ENCODE peak calls at places on chromosomes 6 and 20, in nine cellular contexts. One of them, this sample, is unnamed.

GRCh38 chr6:26159417-26160273 is 72.4 kb downstream of the HFE start:
- DNase-seq in SK-N-MC: no peak
- DNase-seq in stomach: no peak
- DNase-seq in SK-N-SH: no peak
- DNase-seq in endothelial cell of umbilical vein: peak; percentile 42
- DNase-seq in esophagus muscularis mucosa: no peak
- DNase-seq in Panc1: no peak
- DNase-seq in K562: peak; percentile 37
- DNase-seq in transverse colon: no peak
- DNase-seq in this sample: no peak

GRCh38 chr6:128508588-128509296 is 11.7 kb downstream of the PTPRK start:
- DNase-seq in transverse colon: no peak
- DNase-seq in esophagus muscularis mucosa: no peak
- DNase-seq in endothelial cell of umbilical vein: peak; percentile 92
- DNase-seq in SK-N-SH: no peak
- DNase-seq in K562: no peak
- DNase-seq in SK-N-MC: no peak
- DNase-seq in Panc1: peak; percentile 82
- DNase-seq in stomach: no peak
- DNase-seq in this sample: no peak

GRCh38 chr6:33904050-33904827 is 100.4 kb upstream of the MLN start:
- DNase-seq in Panc1: no peak
- DNase-seq in stomach: no peak
- DNase-seq in transverse colon: peak; percentile 48
- DNase-seq in SK-N-SH: no peak
- DNase-seq in endothelial cell of umbilical vein: no peak
- DNase-seq in esophagus muscularis mucosa: no peak
- DNase-seq in K562: peak; percentile 91
- DNase-seq in SK-N-MC: no peak
- DNase-seq in this sample: no peak

GRCh38 chr6:170290306-170291128 is at the start of gene DLL1:
- DNase-seq in endothelial cell of umbilical vein: peak; percentile 52
- DNase-seq in SK-N-MC: no peak
- DNase-seq in Panc1: no peak
- DNase-seq in stomach: peak; percentile 57
- DNase-seq in K562: no peak
- DNase-seq in SK-N-SH: peak; percentile 74
- DNase-seq in transverse colon: peak; percentile 40
- DNase-seq in esophagus muscularis mucosa: no peak
- DNase-seq in this sample: peak; percentile 68

GRCh38 chr20:10448270-10449156 is 13.4 kb downstream of the SLX4IP start:
- DNase-seq in K562: no peak
- DNase-seq in esophagus muscularis mucosa: no peak
- DNase-seq in SK-N-MC: no peak
- DNase-seq in stomach: no peak
- DNase-seq in SK-N-SH: no peak
- DNase-seq in endothelial cell of umbilical vein: no peak
- DNase-seq in transverse colon: no peak
- DNase-seq in Panc1: no peak
- DNase-seq in this sample: no peak

GRCh38 chr6:46129301-46129633 is 522 bp upstream of the ENPP4 start:
- DNase-seq in SK-N-SH: no peak
- DNase-seq in stomach: no peak
- DNase-seq in esophagus muscularis mucosa: no peak
- DNase-seq in Panc1: no peak
- DNase-seq in K562: no peak
- DNase-seq in transverse colon: no peak
- DNase-seq in endothelial cell of umbilical vein: no peak
- DNase-seq in SK-N-MC: no peak
- DNase-seq in this sample: no peak

GRCh38 chr6:138590796-138591709 is 91.8 kb upstream of the NHSL1 start:
- DNase-seq in stomach: peak; percentile 77
- DNase-seq in transverse colon: peak; percentile 74
- DNase-seq in SK-N-MC: no peak
- DNase-seq in SK-N-SH: peak; percentile 51
- DNase-seq in endothelial cell of umbilical vein: peak; percentile 75
- DNase-seq in esophagus muscularis mucosa: no peak
- DNase-seq in Panc1: peak; percentile 61
- DNase-seq in K562: peak; percentile 72
- DNase-seq in this sample: peak; percentile 74

GRCh38 chr20:37647946-37648345 is 45.9 kb upstream of the CTNNBL1 start:
- DNase-seq in Panc1: no peak
- DNase-seq in SK-N-MC: no peak
- DNase-seq in transverse colon: no peak
- DNase-seq in K562: no peak
- DNase-seq in SK-N-SH: no peak
- DNase-seq in esophagus muscularis mucosa: no peak
- DNase-seq in stomach: no peak
- DNase-seq in endothelial cell of umbilical vein: no peak
- DNase-seq in this sample: no peak

GRCh38 chr20:40959325-40960092 is 69.1 kb upstream of the TOP1 start:
- DNase-seq in Panc1: no peak
- DNase-seq in SK-N-MC: no peak
- DNase-seq in transverse colon: no peak
- DNase-seq in endothelial cell of umbilical vein: no peak
- DNase-seq in stomach: peak; percentile 3
- DNase-seq in esophagus muscularis mucosa: peak; percentile 47
- DNase-seq in SK-N-SH: no peak
- DNase-seq in K562: no peak
- DNase-seq in this sample: peak; percentile 22

GRCh38 chr6:5367510-5367909 is 106.2 kb downstream of the FARS2 start:
- DNase-seq in SK-N-SH: no peak
- DNase-seq in endothelial cell of umbilical vein: no peak
- DNase-seq in Panc1: no peak
- DNase-seq in esophagus muscularis mucosa: no peak
- DNase-seq in transverse colon: no peak
- DNase-seq in SK-N-MC: no peak
- DNase-seq in stomach: no peak
- DNase-seq in K562: no peak
- DNase-seq in this sample: no peak

GRCh38 chr20:46398963-46399362 is 7.5 kb downstream of the ELMO2 start:
- DNase-seq in transverse colon: no peak
- DNase-seq in SK-N-MC: no peak
- DNase-seq in endothelial cell of umbilical vein: no peak
- DNase-seq in esophagus muscularis mucosa: no peak
- DNase-seq in K562: no peak
- DNase-seq in SK-N-SH: no peak
- DNase-seq in Panc1: no peak
- DNase-seq in stomach: no peak
- DNase-seq in this sample: no peak

GRCh38 chr6:158629376-158630221 is 14.9 kb downstream of the DYNLT1 start:
- DNase-seq in SK-N-SH: no peak
- DNase-seq in endothelial cell of umbilical vein: no peak
- DNase-seq in SK-N-MC: no peak
- DNase-seq in Panc1: no peak
- DNase-seq in esophagus muscularis mucosa: peak; percentile 66
- DNase-seq in K562: no peak
- DNase-seq in transverse colon: no peak
- DNase-seq in stomach: peak; percentile 39
- DNase-seq in this sample: no peak

GRCh38 chr6:169427856-169428255 is 174.2 kb upstream of the THBS2 start:
- DNase-seq in K562: no peak
- DNase-seq in endothelial cell of umbilical vein: no peak
- DNase-seq in esophagus muscularis mucosa: no peak
- DNase-seq in Panc1: no peak
- DNase-seq in SK-N-MC: no peak
- DNase-seq in SK-N-SH: no peak
- DNase-seq in stomach: no peak
- DNase-seq in transverse colon: no peak
- DNase-seq in this sample: peak; percentile 74

GRCh38 chr20:38218566-38218885 is 42.0 kb downstream of the KIAA1755 start:
- DNase-seq in Panc1: no peak
- DNase-seq in K562: no peak
- DNase-seq in transverse colon: no peak
- DNase-seq in esophagus muscularis mucosa: no peak
- DNase-seq in SK-N-SH: no peak
- DNase-seq in endothelial cell of umbilical vein: no peak
- DNase-seq in SK-N-MC: no peak
- DNase-seq in stomach: no peak
- DNase-seq in this sample: no peak

GRCh38 chr20:9348316-9348715 is 166.1 kb upstream of the LAMP5 start:
- DNase-seq in Panc1: no peak
- DNase-seq in SK-N-MC: no peak
- DNase-seq in K562: no peak
- DNase-seq in transverse colon: no peak
- DNase-seq in SK-N-SH: no peak
- DNase-seq in esophagus muscularis mucosa: no peak
- DNase-seq in endothelial cell of umbilical vein: no peak
- DNase-seq in stomach: no peak
- DNase-seq in this sample: no peak

GRCh38 chr6:91097316-91097878 is 510.5 kb upstream of the MAP3K7 start:
- DNase-seq in Panc1: no peak
- DNase-seq in SK-N-SH: no peak
- DNase-seq in endothelial cell of umbilical vein: no peak
- DNase-seq in stomach: no peak
- DNase-seq in K562: no peak
- DNase-seq in esophagus muscularis mucosa: no peak
- DNase-seq in SK-N-MC: no peak
- DNase-seq in transverse colon: no peak
- DNase-seq in this sample: peak; percentile 65

GRCh38 chr20:48682529-48683385 is 145.0 kb downstream of the PREX1 start:
- DNase-seq in Panc1: no peak
- DNase-seq in endothelial cell of umbilical vein: peak; percentile 89
- DNase-seq in SK-N-MC: peak; percentile 73
- DNase-seq in SK-N-SH: peak; percentile 93
- DNase-seq in K562: peak; percentile 81
- DNase-seq in transverse colon: peak; percentile 89
- DNase-seq in esophagus muscularis mucosa: no peak
- DNase-seq in stomach: peak; percentile 97
- DNase-seq in this sample: peak; percentile 89
- TF ChIP-seq POLR2AphosphoS5 in Panc1: no peak
- TF ChIP-seq POLR2AphosphoS5 in endothelial cell of umbilical vein: no peak
- TF ChIP-seq POLR2AphosphoS5 in SK-N-MC: peak; percentile 71
- TF ChIP-seq POLR2AphosphoS5 in SK-N-SH: peak; percentile 97
- TF ChIP-seq POLR2AphosphoS5 in K562: peak; percentile 58
- TF ChIP-seq POLR2AphosphoS5 in transverse colon: peak; percentile 66
- TF ChIP-seq POLR2AphosphoS5 in esophagus muscularis mucosa: peak; percentile 14
- TF ChIP-seq POLR2AphosphoS5 in stomach: peak; percentile 80
- TF ChIP-seq POLR2AphosphoS5 in this sample: no peak

GRCh38 chr20:51799586-51799985 is 2.7 kb downstream of the SALL4 start:
- DNase-seq in SK-N-MC: no peak
- DNase-seq in endothelial cell of umbilical vein: no peak
- DNase-seq in SK-N-SH: no peak
- DNase-seq in Panc1: no peak
- DNase-seq in transverse colon: no peak
- DNase-seq in K562: no peak
- DNase-seq in stomach: no peak
- DNase-seq in esophagus muscularis mucosa: no peak
- DNase-seq in this sample: no peak
- H3K27ac ChIP-seq in SK-N-MC: no peak overlapping the region
- H3K27ac ChIP-seq in endothelial cell of umbilical vein: no peak overlapping the region
- H3K27ac ChIP-seq in SK-N-SH: no peak overlapping the region
- H3K27ac ChIP-seq in Panc1: peak overlapping the region; percentile 30
- H3K27ac ChIP-seq in transverse colon: no peak overlapping the region
- H3K27ac ChIP-seq in K562: no peak overlapping the region
- H3K27ac ChIP-seq in stomach: no peak overlapping the region
- H3K27ac ChIP-seq in esophagus muscularis mucosa: no peak overlapping the region
- H3K27ac ChIP-seq in this sample: no peak overlapping the region

GRCh38 chr6:85464260-85464644 is 14.4 kb downstream of the NT5E start:
- DNase-seq in endothelial cell of umbilical vein: peak; percentile 98
- DNase-seq in Panc1: peak; percentile 96
- DNase-seq in SK-N-SH: no peak
- DNase-seq in SK-N-MC: peak; percentile 89
- DNase-seq in transverse colon: no peak
- DNase-seq in K562: no peak
- DNase-seq in stomach: no peak
- DNase-seq in esophagus muscularis mucosa: peak; percentile 81
- DNase-seq in this sample: no peak
- TF ChIP-seq POLR2AphosphoS5 in endothelial cell of umbilical vein: peak; percentile 88
- TF ChIP-seq POLR2AphosphoS5 in Panc1: peak; percentile 27
- TF ChIP-seq POLR2AphosphoS5 in SK-N-SH: peak; percentile 84
- TF ChIP-seq POLR2AphosphoS5 in SK-N-MC: peak; percentile 41
- TF ChIP-seq POLR2AphosphoS5 in transverse colon: no peak
- TF ChIP-seq POLR2AphosphoS5 in K562: no peak
- TF ChIP-seq POLR2AphosphoS5 in stomach: no peak
- TF ChIP-seq POLR2AphosphoS5 in esophagus muscularis mucosa: peak; percentile 46
- TF ChIP-seq POLR2AphosphoS5 in this sample: no peak

GRCh38 chr6:36779227-36779626 is 60.0 kb downstream of the CPNE5 start:
- DNase-seq in transverse colon: no peak
- DNase-seq in endothelial cell of umbilical vein: no peak
- DNase-seq in stomach: no peak
- DNase-seq in Panc1: no peak
- DNase-seq in K562: no peak
- DNase-seq in SK-N-MC: no peak
- DNase-seq in esophagus muscularis mucosa: no peak
- DNase-seq in SK-N-SH: no peak
- DNase-seq in this sample: no peak
- H3K27ac ChIP-seq in transverse colon: no peak overlapping the region
- H3K27ac ChIP-seq in endothelial cell of umbilical vein: no peak overlapping the region
- H3K27ac ChIP-seq in stomach: no peak overlapping the region
- H3K27ac ChIP-seq in Panc1: no peak overlapping the region
- H3K27ac ChIP-seq in K562: no peak overlapping the region
- H3K27ac ChIP-seq in SK-N-MC: no peak overlapping the region
- H3K27ac ChIP-seq in esophagus muscularis mucosa: no peak overlapping the region
- H3K27ac ChIP-seq in SK-N-SH: no peak overlapping the region
- H3K27ac ChIP-seq in this sample: no peak overlapping the region

DNA sequence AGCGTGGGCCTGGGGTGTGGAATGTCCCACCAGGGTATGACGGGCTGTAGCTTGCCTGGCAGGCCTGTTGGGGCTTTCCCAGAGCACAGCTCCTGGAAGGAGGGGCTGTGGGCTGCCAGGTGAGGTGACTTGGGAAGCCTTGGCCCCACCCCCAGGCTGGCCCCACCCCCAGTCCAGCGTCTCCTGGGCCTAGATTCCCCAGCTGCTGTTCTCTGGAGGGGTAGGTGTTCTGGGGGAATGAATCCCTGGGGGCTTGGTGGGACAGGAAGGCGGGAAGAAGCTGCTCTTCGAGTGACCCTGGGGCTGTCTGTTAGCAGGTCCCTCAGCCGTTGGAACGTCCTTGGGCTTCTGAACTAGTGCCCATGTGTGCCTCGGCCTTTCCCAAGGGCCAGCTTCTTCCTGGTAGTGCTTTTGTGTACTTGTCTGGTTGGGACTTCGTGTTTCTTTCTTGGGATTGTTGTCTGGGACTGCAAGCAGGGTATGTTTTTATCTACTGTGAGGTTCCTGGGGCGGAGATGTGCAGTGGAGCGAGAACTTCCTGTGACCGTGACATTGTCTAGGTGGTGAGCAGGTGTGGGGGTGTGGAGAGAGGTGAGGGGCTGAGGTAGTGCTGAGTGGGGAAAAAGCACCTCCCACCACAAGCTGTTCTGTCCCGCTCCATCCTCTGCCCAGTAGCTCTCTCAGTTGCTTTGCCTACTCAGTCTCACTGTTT is 1.4 kb upstream of the DDR1 start:
- DNase-seq in stomach: peak; percentile 88
- DNase-seq in SK-N-SH: peak; percentile 33
- DNase-seq in transverse colon: peak; percentile 84
- DNase-seq in SK-N-MC: no peak
- DNase-seq in K562: peak; percentile 59
- DNase-seq in esophagus muscularis mucosa: no peak
- DNase-seq in endothelial cell of umbilical vein: no peak
- DNase-seq in Panc1: no peak
- DNase-seq in this sample: no peak
- TF ChIP-seq POLR2AphosphoS5 in stomach: no peak
- TF ChIP-seq POLR2AphosphoS5 in SK-N-SH: no peak
- TF ChIP-seq POLR2AphosphoS5 in transverse colon: peak; percentile 35
- TF ChIP-seq POLR2AphosphoS5 in SK-N-MC: no peak
- TF ChIP-seq POLR2AphosphoS5 in K562: no peak
- TF ChIP-seq POLR2AphosphoS5 in esophagus muscularis mucosa: no peak
- TF ChIP-seq POLR2AphosphoS5 in endothelial cell of umbilical vein: no peak
- TF ChIP-seq POLR2AphosphoS5 in Panc1: no peak
- TF ChIP-seq POLR2AphosphoS5 in this sample: no peak